ENCODE peak calls at places on chromosomes 16 and 17, in seven cellular contexts. M is uterus; J is activated B cell treated with CpG ODN at 0.5 μM for 24 hours; D is suprapubic skin; Q is kidney epithelial cell; R is CD4-positive, alpha-beta T cell; P is AG09309. G is an unnamed sample.

GRCh38 chr17:42881768-42882565 is 18.6 kb upstream of the G6PC1 start:
- DNase-seq in J (no peak), R (no peak), M (no peak), P (no peak), Q (no peak), D (no peak), G (no peak)

GRCh38 chr16:525520-526180 is 1.9 kb upstream of the CAPN15 start:
- DNase-seq in P (peak), Q (peak), R (peak), D (no peak), J (no peak), M (no peak), G (no peak)

GRCh38 chr17:33983824-33984574 is 271.1 kb upstream of the CCL2 start:
- DNase-seq in P (no peak), M (no peak), D (no peak), Q (no peak), J (no peak), R (no peak), G (no peak)

GRCh38 chr16:9438991-9439390 is 347.5 kb downstream of the HAPSTR1 start:
- DNase-seq in P (no peak), Q (peak), J (no peak), D (no peak), M (no peak), R (no peak), G (no peak)

GRCh38 chr17:58337600-58338453 is 9.2 kb upstream of the TSPOAP1 start:
- DNase-seq in J (peak), R (peak), Q (peak), D (peak), M (peak), P (peak), G (no peak)

GRCh38 chr16:76190480-76190879 is 86.7 kb upstream of the CNTNAP4 start:
- DNase-seq in R (no peak), P (no peak), D (no peak), M (no peak), J (no peak), Q (no peak), G (no peak)

GRCh38 chr17:53032861-53033271 is 789.9 kb upstream of the KIF2B start:
- DNase-seq in R (no peak), Q (peak), P (no peak), J (no peak), M (no peak), D (no peak), G (no peak)

GRCh38 chr16:30875881-30876791 is 17.7 kb downstream of the BCL7C start:
- DNase-seq in P (no peak), R (no peak), M (no peak), D (no peak), J (peak), Q (no peak), G (no peak)

GRCh38 chr17:40542562-40543411 is 22.5 kb downstream of the CCR7 start:
- DNase-seq in R (no peak), J (peak), Q (no peak), M (peak), D (peak), P (peak), G (no peak)

GRCh38 chr16:68902376-68903345 is 59.3 kb downstream of the TANGO6 start:
- DNase-seq in M (no peak), P (peak), D (peak), R (no peak), Q (peak), J (no peak), G (no peak)

GRCh38 chr17:65177901-65178300 is 40.7 kb downstream of the RGS9 start:
- DNase-seq in Q (peak), D (no peak), R (no peak), P (no peak), J (no peak), M (no peak), G (no peak)

GRCh38 chr17:58121925-58122324 is 26.3 kb upstream of the OR4D1 start:
- DNase-seq in R (peak), P (no peak), Q (no peak), M (no peak), J (no peak), D (no peak), G (no peak)

DNA sequence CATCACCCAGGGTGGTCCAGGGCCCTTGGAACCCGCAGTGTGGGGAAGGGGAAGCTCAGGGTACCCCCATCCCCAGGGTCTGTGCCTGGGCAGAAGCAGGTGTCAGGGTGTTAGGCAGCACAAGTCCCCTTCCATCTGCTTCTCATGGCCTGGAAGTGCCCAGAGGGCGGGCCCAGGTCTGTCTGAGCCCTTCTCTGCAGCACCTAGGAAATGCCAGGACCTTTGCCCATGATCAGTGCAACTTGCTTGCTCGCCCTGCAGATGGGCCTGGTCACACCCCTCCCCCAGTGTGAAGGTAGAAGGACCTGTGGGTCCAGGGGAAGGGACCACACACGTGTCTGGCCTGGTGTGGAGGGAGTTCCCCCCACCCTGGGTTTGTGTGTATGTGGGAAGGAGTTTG is 157.5 kb upstream of the CDC42EP4 start:
- DNase-seq in P (no peak), D (no peak), R (no peak), J (no peak), Q (no peak), M (no peak), G (no peak)
- TF ChIP-seq CTCF in P (no peak), D (no peak), R (no peak), J (no peak), Q (no peak), M (no peak), G (no peak)

GRCh38 chr16:88677721-88678120 is 8.6 kb downstream of the SNAI3 start:
- DNase-seq in J (no peak), D (no peak), M (no peak), P (no peak), Q (no peak), R (no peak), G (no peak)

GRCh38 chr16:88680554-88681083 is 5.7 kb downstream of the SNAI3 start:
- DNase-seq in Q (no peak), R (no peak), J (no peak), P (no peak), M (no peak), D (no peak), G (no peak)

GRCh38 chr16:88678224-88678979 is 7.9 kb downstream of the SNAI3 start:
- DNase-seq in M (no peak), D (no peak), R (no peak), Q (no peak), J (no peak), P (no peak), G (no peak)

GRCh38 chr16:88681709-88682451 is 4.4 kb downstream of the SNAI3 start:
- DNase-seq in Q (no peak), M (no peak), J (peak), D (no peak), R (peak), P (no peak), G (no peak)

GRCh38 chr16:88681084-88681680 is 5.1 kb downstream of the SNAI3 start:
- DNase-seq in R (peak), J (no peak), D (no peak), Q (no peak), M (no peak), P (no peak), G (no peak)
- TF ChIP-seq CTCF in R (peak), J (no peak), D (no peak), Q (peak), M (no peak), P (peak), G (peak)

GRCh38 chr17:7213895-7214299 is 5.7 kb downstream of the DLG4 start:
- DNase-seq in D (no peak), J (no peak), P (no peak), M (peak), Q (no peak), R (no peak), G (peak)
- TF ChIP-seq CTCF in D (peak), J (no peak), P (peak), M (no peak), Q (peak), R (peak), G (peak)

GRCh38 chr17:79974786-79975497 is 60.7 kb downstream of the TBC1D16 start:
- DNase-seq in Q (no peak), M (no peak), D (peak), J (no peak), R (no peak), P (no peak), G (no peak)
- TF ChIP-seq CTCF in Q (peak), M (no peak), D (no peak), J (no peak), R (no peak), P (peak), G (peak)

DNA sequence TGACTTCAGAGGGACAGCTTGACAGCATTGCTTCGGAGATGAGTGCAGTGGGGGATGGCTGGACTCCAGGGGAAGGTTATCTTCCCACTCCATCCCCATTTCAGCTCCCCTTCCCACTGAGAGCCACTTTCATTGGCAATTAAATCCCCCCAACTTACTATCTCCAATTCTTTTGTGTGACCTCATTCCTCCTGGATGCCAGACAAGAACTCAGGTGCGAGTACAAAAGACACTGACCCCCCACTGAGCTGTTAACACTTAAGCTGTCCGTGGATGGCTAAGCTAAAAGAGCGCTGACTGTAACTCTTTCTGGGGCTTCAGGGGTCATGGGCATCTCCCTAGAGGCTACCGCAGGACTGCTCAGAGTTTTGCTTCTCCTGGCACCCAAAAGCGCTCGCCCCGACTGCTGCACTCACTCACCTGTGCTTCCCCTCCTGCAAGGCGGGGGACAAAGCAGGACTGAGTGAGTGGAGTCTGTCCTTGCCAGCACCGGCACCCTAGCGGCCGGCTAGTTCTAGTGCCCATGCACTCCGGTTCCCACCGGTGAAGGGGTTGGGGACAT is 44.8 kb upstream of the FBXO47 start:
- DNase-seq in P (no peak), R (no peak), Q (no peak), D (no peak), M (no peak), J (no peak), G (no peak)
- TF ChIP-seq CTCF in P (no peak), R (no peak), Q (no peak), D (no peak), M (no peak), J (no peak), G (peak)

GRCh38 chr17:35242158-35242804 is 591 bp upstream of the SLFN5 start:
- DNase-seq in J (peak), R (peak), M (peak), D (peak), P (no peak), Q (no peak), G (peak)
- TF ChIP-seq CTCF in J (no peak), R (peak), M (peak), D (peak), P (peak), Q (peak), G (peak)

DNA sequence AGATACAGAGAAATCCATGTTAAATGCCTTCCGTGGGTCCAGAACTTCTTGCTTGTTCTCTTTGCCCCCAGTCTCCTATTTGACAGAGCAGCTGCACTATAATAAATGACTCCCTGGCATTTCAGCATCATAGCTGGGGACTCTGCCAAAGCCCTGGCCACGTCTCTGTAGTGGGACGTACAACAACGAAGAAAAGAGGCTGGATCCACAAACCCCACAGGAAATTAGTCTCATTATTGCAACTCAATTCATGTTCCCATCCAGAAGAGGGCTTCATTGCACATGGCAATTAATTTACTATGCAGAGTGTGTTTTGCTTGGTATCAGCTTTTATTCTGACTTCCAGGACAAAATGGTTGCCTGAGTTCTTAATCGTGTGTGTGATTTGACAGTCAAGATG is 121.3 kb downstream of the CDH13 start:
- DNase-seq in D (no peak), Q (no peak), M (peak), P (peak), J (no peak), R (no peak), G (no peak)
- TF ChIP-seq CTCF in D (no peak), Q (no peak), M (no peak), P (peak), J (no peak), R (no peak), G (no peak)

DNA sequence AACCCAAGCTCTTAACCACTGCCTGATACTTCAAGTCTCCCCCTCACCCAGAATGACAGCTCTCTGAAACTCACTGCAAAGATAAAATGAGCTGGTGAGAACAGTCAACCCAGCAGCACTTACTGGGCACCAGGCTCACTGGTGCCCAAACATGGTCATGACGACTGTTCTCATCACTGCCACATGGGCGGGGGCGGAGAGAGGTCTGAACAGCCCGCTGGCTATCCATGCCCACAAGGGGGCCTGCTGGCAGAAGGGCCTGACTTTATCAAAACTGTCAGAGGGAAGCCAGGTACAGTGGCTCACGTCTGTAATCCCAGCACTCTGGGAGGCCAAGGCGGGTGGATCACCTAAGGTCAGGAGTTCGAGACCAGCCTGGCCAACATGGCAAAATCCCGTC is 4.0 kb downstream of the MYBBP1A start:
- DNase-seq in R (no peak), M (no peak), D (no peak), Q (no peak), J (no peak), P (no peak), G (no peak)
- TF ChIP-seq CTCF in R (no peak), M (no peak), D (no peak), Q (no peak), J (no peak), P (peak), G (peak)

GRCh38 chr17:79915850-79916430 is 76.7 kb upstream of the CBX4 start:
- DNase-seq in Q (no peak), P (no peak), R (no peak), M (no peak), J (no peak), D (no peak), G (no peak)
- TF ChIP-seq CTCF in Q (peak), P (peak), R (peak), M (peak), J (no peak), D (no peak), G (peak)

GRCh38 chr16:50781043-50781442 is 39.2 kb downstream of the CYLD start:
- DNase-seq in P (no peak), R (no peak), M (no peak), D (no peak), J (no peak), Q (no peak), G (no peak)
- TF ChIP-seq CTCF in P (no peak), R (peak), M (no peak), D (no peak), J (no peak), Q (no peak), G (peak)